ENCODE peak calls at places on chromosome 7, in four cellular contexts. Q, O, U and N are unnamed samples.

GRCh38 chr7:68269410-68269809 is 1272.8 kb downstream of the TYW1 start:
- DNase-seq in U (no peak), O (no peak), Q (peak; percentile 27), N (no peak)

GRCh38 chr7:114889646-114890285 is 32.1 kb upstream of the MDFIC start:
- DNase-seq in O (no peak), U (peak; percentile 64), Q (peak; percentile 99), N (peak; percentile 82)

GRCh38 chr7:35003679-35004278 is 33.5 kb downstream of the DPY19L1 start:
- DNase-seq in Q (peak; percentile 88), U (peak; percentile 73), O (peak; percentile 8), N (peak; percentile 88)

GRCh38 chr7:91047636-91048035 is 216.6 kb upstream of the FZD1 start:
- DNase-seq in O (no peak), Q (peak; percentile 24), U (no peak), N (no peak)

GRCh38 chr7:1842321-1843221 is 172.5 kb downstream of the ELFN1 start:
- DNase-seq in U (no peak), Q (no peak), O (no peak), N (no peak)

GRCh38 chr7:121084748-121085336 is 96.3 kb downstream of the CPED1 start:
- DNase-seq in O (no peak), Q (peak; percentile 91), U (peak; percentile 67), N (no peak)

GRCh38 chr7:127652333-127653248 is 597 bp downstream of the SND1 start:
- DNase-seq in Q (peak; percentile 70), O (no peak), U (peak; percentile 39), N (peak; percentile 17)

GRCh38 chr7:128000854-128001265 is 30.4 kb downstream of the LRRC4 start:
- DNase-seq in U (no peak), O (no peak), Q (no peak), N (no peak)

GRCh38 chr7:132066776-132067175 is 509.5 kb downstream of the PLXNA4 start:
- DNase-seq in Q (peak; percentile 65), U (no peak), O (no peak), N (peak; percentile 83)

GRCh38 chr7:157484411-157485081 is 147.7 kb downstream of the DNAJB6 start:
- DNase-seq in O (no peak), U (no peak), Q (no peak), N (no peak)

GRCh38 chr7:157483971-157484410 is 147.2 kb downstream of the DNAJB6 start:
- DNase-seq in Q (no peak), O (no peak), U (no peak), N (no peak)

GRCh38 chr7:157482011-157482410 is 145.2 kb downstream of the DNAJB6 start:
- DNase-seq in Q (no peak), O (no peak), U (no peak), N (no peak)

GRCh38 chr7:157482517-157483120 is 145.8 kb downstream of the DNAJB6 start:
- DNase-seq in O (no peak), Q (no peak), U (no peak), N (no peak)

GRCh38 chr7:157483515-157483914 is 146.7 kb downstream of the DNAJB6 start:
- DNase-seq in Q (no peak), O (no peak), U (no peak), N (no peak)
- H3K9me3 ChIP-seq in Q (no peaks in the 10 kb centered on the region), O (no peaks in the 10 kb centered on the region), U (no peaks in the 10 kb centered on the region), N (no peaks in the 10 kb centered on the region)

GRCh38 chr7:4711634-4712033 is 29.5 kb downstream of the FOXK1 start:
- DNase-seq in Q (no peak), O (no peak), U (no peak), N (no peak)
- H3K4me1 ChIP-seq in Q (peaks cover 58% of the 10 kb centered on the region), O (peaks cover 4% of the 10 kb centered on the region), U (peaks cover 19% of the 10 kb centered on the region), N (peaks cover 53% of the 10 kb centered on the region)

GRCh38 chr7:150401861-150402631 is 22.9 kb downstream of the ZNF775 start:
- DNase-seq in Q (no peak), U (no peak), O (no peak), N (no peak)
- H3K27ac ChIP-seq in Q (no peak overlapping the region), U (no peak overlapping the region), O (no peak overlapping the region), N (peak overlapping the region; percentile 42)

GRCh38 chr7:158239290-158239981 is 348.2 kb downstream of the PTPRN2 start:
- DNase-seq in O (no peak), U (no peak), Q (no peak), N (no peak)

GRCh38 chr7:158237672-158238335 is 349.8 kb downstream of the PTPRN2 start:
- DNase-seq in O (no peak), Q (no peak), U (no peak), N (no peak)

GRCh38 chr7:158238616-158239289 is 348.9 kb downstream of the PTPRN2 start:
- DNase-seq in O (no peak), Q (no peak), U (no peak), N (no peak)

GRCh38 chr7:158241919-158242318 is 345.7 kb downstream of the PTPRN2 start:
- DNase-seq in Q (no peak), U (no peak), O (no peak), N (no peak)

GRCh38 chr7:158240801-158241200 is 346.8 kb downstream of the PTPRN2 start:
- DNase-seq in U (no peak), O (no peak), Q (no peak), N (no peak)
- H3K9me3 ChIP-seq in U (peaks cover 2% of the 10 kb centered on the region), O (no peaks in the 10 kb centered on the region), Q (no peaks in the 10 kb centered on the region), N (peaks cover 11% of the 10 kb centered on the region)

GRCh38 chr7:129830949-129831348 is 121.8 kb downstream of the UBE2H start:
- DNase-seq in Q (no peak), O (no peak), U (no peak), N (no peak)
- H3K4me1 ChIP-seq in Q (peaks cover 27% of the 10 kb centered on the region), O (peaks cover 7% of the 10 kb centered on the region), U (peaks cover 5% of the 10 kb centered on the region), N (peaks cover 20% of the 10 kb centered on the region)

DNA sequence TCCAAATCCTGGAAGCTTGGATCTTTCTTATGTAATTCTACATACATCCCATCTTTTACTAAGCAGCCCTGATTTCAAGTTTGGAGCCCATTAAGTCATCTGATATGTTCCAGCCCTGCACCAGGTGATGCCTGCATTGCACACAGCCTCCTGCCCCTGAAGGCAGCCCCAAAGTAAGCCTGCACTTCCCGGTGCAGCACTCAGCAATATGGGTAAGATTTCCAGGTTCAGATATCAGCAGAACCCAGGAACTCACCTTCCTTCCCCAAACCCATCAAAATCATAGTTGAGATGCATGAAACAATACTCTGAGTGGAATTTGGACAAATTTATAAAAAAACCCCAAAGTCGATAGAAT is 333 bp upstream of the DDC start:
- DNase-seq in Q (no peak), O (no peak), U (no peak), N (no peak)
- H3K27ac ChIP-seq in Q (no peak overlapping the region), O (no peak overlapping the region), U (no peak overlapping the region), N (no peak overlapping the region)

GRCh38 chr7:65279795-65280194 is 93.9 kb upstream of the ZNF92 start:
- DNase-seq in Q (no peak), O (no peak), U (no peak), N (no peak)

GRCh38 chr7:65276822-65277221 is 96.8 kb upstream of the ZNF92 start:
- DNase-seq in O (no peak), U (no peak), Q (no peak), N (no peak)
- H3K9me3 ChIP-seq in O (no peaks in the 10 kb centered on the region), U (no peaks in the 10 kb centered on the region), Q (no peaks in the 10 kb centered on the region), N (peaks cover 3% of the 10 kb centered on the region)

GRCh38 chr7:3091631-3092030 is 48.0 kb upstream of the CARD11 start:
- DNase-seq in U (no peak), O (no peak), Q (no peak), N (no peak)

GRCh38 chr7:3095046-3095445 is 51.4 kb upstream of the CARD11 start:
- DNase-seq in O (no peak), U (no peak), Q (no peak), N (peak; percentile 28)

GRCh38 chr7:3089493-3089892 is 45.8 kb upstream of the CARD11 start:
- DNase-seq in Q (peak; percentile 3), U (peak; percentile 3), O (no peak), N (peak; percentile 35)

GRCh38 chr7:3087243-3087642 is 43.6 kb upstream of the CARD11 start:
- DNase-seq in O (no peak), Q (no peak), U (no peak), N (no peak)

DNA sequence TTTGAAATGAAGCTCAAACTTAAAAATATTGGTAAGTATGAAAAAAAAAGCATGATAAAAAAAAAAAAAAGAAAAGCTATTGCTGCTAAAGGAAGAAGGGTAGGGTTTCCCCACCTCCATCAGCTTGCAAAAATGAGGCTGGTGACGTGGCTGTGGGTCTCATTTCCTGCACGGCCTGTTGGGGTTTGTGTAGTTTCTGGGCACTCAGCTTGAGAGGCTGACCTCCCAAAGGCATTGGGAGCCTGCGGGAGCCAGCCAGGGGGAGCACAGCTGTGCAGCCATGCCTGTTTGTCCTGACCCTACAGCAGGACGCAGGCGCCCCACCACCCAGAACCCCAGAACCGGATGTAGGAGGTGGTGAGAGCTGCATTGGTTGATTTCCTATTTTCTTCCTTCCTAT is 48.8 kb upstream of the CARD11 start:
- DNase-seq in U (no peak), Q (no peak), O (no peak), N (no peak)
- H3K4me1 ChIP-seq in U (no peaks in the 10 kb centered on the region), Q (no peaks in the 10 kb centered on the region), O (no peaks in the 10 kb centered on the region), N (peaks cover 5% of the 10 kb centered on the region)

GRCh38 chr7:30423793-30424505 is 54.6 kb downstream of the NOD1 start:
- DNase-seq in U (no peak), Q (no peak), O (no peak), N (no peak)

GRCh38 chr7:30421647-30422196 is 56.9 kb downstream of the NOD1 start:
- DNase-seq in Q (no peak), O (no peak), U (no peak), N (no peak)

GRCh38 chr7:30422922-30423321 is 55.7 kb downstream of the NOD1 start:
- DNase-seq in U (peak; percentile 63), O (no peak), Q (peak; percentile 40), N (peak; percentile 24)

GRCh38 chr7:30427296-30428080 is 51.1 kb downstream of the NOD1 start:
- DNase-seq in O (no peak), Q (no peak), U (no peak), N (no peak)

GRCh38 chr7:30424536-30424935 is 54.0 kb downstream of the NOD1 start:
- DNase-seq in O (no peak), U (no peak), Q (no peak), N (no peak)
- H3K27ac ChIP-seq in O (no peak overlapping the region), U (no peak overlapping the region), Q (no peak overlapping the region), N (no peak overlapping the region)